ENCODE peak calls at places on chromosomes 1 and 21, in ten cellular contexts. One of them, this sample, is unnamed.
A peak's percentile ranks its signal among the peaks of the same experiment; 100 is the strongest.

GRCh38 chr1:231705860-231706553 is 79.4 kb downstream of the DISC1 start:
- DNase-seq in GM12865: no peak
- DNase-seq in lung: no peak
- DNase-seq in heart right ventricle: no peak
- DNase-seq in PC-3: no peak
- DNase-seq in cardiac muscle cell: no peak
- DNase-seq in CD8-positive, alpha-beta T cell: no peak
- DNase-seq in adrenal gland: no peak
- DNase-seq in GM12878: no peak
- DNase-seq in aorta: no peak
- DNase-seq in this sample: no peak

GRCh38 chr1:5913078-5913845 is 79.0 kb downstream of the NPHP4 start:
- DNase-seq in GM12865: no peak
- DNase-seq in lung: no peak
- DNase-seq in heart right ventricle: no peak
- DNase-seq in PC-3: no peak
- DNase-seq in cardiac muscle cell: no peak
- DNase-seq in CD8-positive, alpha-beta T cell: no peak
- DNase-seq in adrenal gland: no peak
- DNase-seq in GM12878: no peak
- DNase-seq in aorta: no peak
- DNase-seq in this sample: no peak

GRCh38 chr1:103218821-103219220 is 110.5 kb upstream of the COL11A1 start:
- DNase-seq in GM12865: no peak
- DNase-seq in lung: no peak
- DNase-seq in heart right ventricle: no peak
- DNase-seq in PC-3: no peak
- DNase-seq in cardiac muscle cell: no peak
- DNase-seq in CD8-positive, alpha-beta T cell: no peak
- DNase-seq in adrenal gland: no peak
- DNase-seq in GM12878: no peak
- DNase-seq in aorta: no peak
- DNase-seq in this sample: no peak

GRCh38 chr1:35499652-35500176 is 57.5 kb downstream of the KIAA0319L start:
- DNase-seq in GM12865: no peak
- DNase-seq in lung: no peak
- DNase-seq in heart right ventricle: no peak
- DNase-seq in PC-3: no peak
- DNase-seq in cardiac muscle cell: peak; percentile 8
- DNase-seq in CD8-positive, alpha-beta T cell: peak; percentile 10
- DNase-seq in adrenal gland: peak; percentile 14
- DNase-seq in GM12878: no peak
- DNase-seq in aorta: no peak
- DNase-seq in this sample: no peak

GRCh38 chr1:17335821-17336718 is 28.1 kb downstream of the PADI4 start:
- DNase-seq in GM12865: peak; percentile 63
- DNase-seq in lung: peak; percentile 64
- DNase-seq in heart right ventricle: peak; percentile 40
- DNase-seq in PC-3: peak; percentile 79
- DNase-seq in cardiac muscle cell: peak; percentile 84
- DNase-seq in CD8-positive, alpha-beta T cell: peak; percentile 17
- DNase-seq in adrenal gland: peak; percentile 44
- DNase-seq in GM12878: no peak
- DNase-seq in aorta: peak; percentile 65
- DNase-seq in this sample: peak; percentile 88

GRCh38 chr1:57674803-57675202 is 250.9 kb upstream of the DAB1 start:
- DNase-seq in GM12865: no peak
- DNase-seq in lung: no peak
- DNase-seq in heart right ventricle: no peak
- DNase-seq in PC-3: no peak
- DNase-seq in cardiac muscle cell: no peak
- DNase-seq in CD8-positive, alpha-beta T cell: no peak
- DNase-seq in adrenal gland: no peak
- DNase-seq in GM12878: no peak
- DNase-seq in aorta: no peak
- DNase-seq in this sample: no peak

GRCh38 chr1:1081311-1082238 is 7.5 kb upstream of the RNF223 start:
- DNase-seq in GM12865: no peak
- DNase-seq in lung: no peak
- DNase-seq in heart right ventricle: no peak
- DNase-seq in PC-3: no peak
- DNase-seq in cardiac muscle cell: no peak
- DNase-seq in CD8-positive, alpha-beta T cell: no peak
- DNase-seq in adrenal gland: no peak
- DNase-seq in GM12878: no peak
- DNase-seq in aorta: peak; percentile 45
- DNase-seq in this sample: no peak

GRCh38 chr1:232393010-232393833 is 236.7 kb downstream of the SIPA1L2 start:
- DNase-seq in GM12865: no peak
- DNase-seq in lung: no peak
- DNase-seq in heart right ventricle: no peak
- DNase-seq in PC-3: peak; percentile 26
- DNase-seq in cardiac muscle cell: no peak
- DNase-seq in CD8-positive, alpha-beta T cell: no peak
- DNase-seq in adrenal gland: no peak
- DNase-seq in GM12878: no peak
- DNase-seq in aorta: no peak
- DNase-seq in this sample: no peak

GRCh38 chr1:233675394-233675793 is 61.5 kb downstream of the KCNK1 start:
- DNase-seq in GM12865: peak; percentile 52
- DNase-seq in lung: no peak
- DNase-seq in heart right ventricle: no peak
- DNase-seq in PC-3: no peak
- DNase-seq in cardiac muscle cell: no peak
- DNase-seq in CD8-positive, alpha-beta T cell: no peak
- DNase-seq in adrenal gland: no peak
- DNase-seq in GM12878: no peak
- DNase-seq in aorta: no peak
- DNase-seq in this sample: no peak

GRCh38 chr1:117567976-117568375 is 37.9 kb upstream of the TENT5C start:
- DNase-seq in GM12865: no peak
- DNase-seq in lung: no peak
- DNase-seq in heart right ventricle: no peak
- DNase-seq in PC-3: no peak
- DNase-seq in cardiac muscle cell: no peak
- DNase-seq in CD8-positive, alpha-beta T cell: no peak
- DNase-seq in adrenal gland: no peak
- DNase-seq in GM12878: no peak
- DNase-seq in aorta: no peak
- DNase-seq in this sample: peak; percentile 7

GRCh38 chr1:156281281-156282142 is 1.1 kb downstream of the SMG5 start:
- DNase-seq in GM12865: peak; percentile 75
- DNase-seq in lung: no peak
- DNase-seq in heart right ventricle: peak; percentile 69
- DNase-seq in PC-3: peak; percentile 44
- DNase-seq in cardiac muscle cell: peak; percentile 86
- DNase-seq in CD8-positive, alpha-beta T cell: no peak
- DNase-seq in adrenal gland: peak; percentile 67
- DNase-seq in GM12878: no peak
- DNase-seq in aorta: peak; percentile 57
- DNase-seq in this sample: no peak

GRCh38 chr1:46747683-46748288 is 28.9 kb upstream of the EFCAB14 start:
- DNase-seq in GM12865: peak; percentile 21
- DNase-seq in lung: peak; percentile 71
- DNase-seq in heart right ventricle: peak; percentile 41
- DNase-seq in PC-3: peak; percentile 78
- DNase-seq in cardiac muscle cell: peak; percentile 67
- DNase-seq in CD8-positive, alpha-beta T cell: no peak
- DNase-seq in adrenal gland: peak; percentile 32
- DNase-seq in GM12878: no peak
- DNase-seq in aorta: no peak
- DNase-seq in this sample: peak; percentile 66

GRCh38 chr21:32612075-32612998 is at the start of gene CFAP298:
- DNase-seq in GM12865: peak; percentile 95
- DNase-seq in lung: peak; percentile 91
- DNase-seq in heart right ventricle: peak; percentile 91
- DNase-seq in PC-3: peak; percentile 89
- DNase-seq in cardiac muscle cell: peak; percentile 91
- DNase-seq in CD8-positive, alpha-beta T cell: peak; percentile 82
- DNase-seq in adrenal gland: peak; percentile 94
- DNase-seq in GM12878: peak; percentile 67
- DNase-seq in aorta: peak; percentile 93
- DNase-seq in this sample: peak; percentile 86

GRCh38 chr1:48471103-48471502 is 901 bp downstream of the SPATA6 start:
- DNase-seq in GM12865: no peak
- DNase-seq in lung: no peak
- DNase-seq in heart right ventricle: peak; percentile 5
- DNase-seq in PC-3: no peak
- DNase-seq in cardiac muscle cell: no peak
- DNase-seq in CD8-positive, alpha-beta T cell: no peak
- DNase-seq in adrenal gland: no peak
- DNase-seq in GM12878: no peak
- DNase-seq in aorta: no peak
- DNase-seq in this sample: no peak

GRCh38 chr1:205810448-205811157 is 2.4 kb downstream of the SLC41A1 start:
- DNase-seq in GM12865: no peak
- DNase-seq in lung: no peak
- DNase-seq in heart right ventricle: no peak
- DNase-seq in PC-3: peak; percentile 16
- DNase-seq in cardiac muscle cell: peak; percentile 26
- DNase-seq in CD8-positive, alpha-beta T cell: no peak
- DNase-seq in adrenal gland: no peak
- DNase-seq in GM12878: no peak
- DNase-seq in aorta: no peak
- DNase-seq in this sample: no peak

GRCh38 chr1:205812271-205812877 is 624 bp downstream of the SLC41A1 start:
- DNase-seq in GM12865: no peak
- DNase-seq in lung: no peak
- DNase-seq in heart right ventricle: peak; percentile 36
- DNase-seq in PC-3: peak; percentile 17
- DNase-seq in cardiac muscle cell: peak; percentile 66
- DNase-seq in CD8-positive, alpha-beta T cell: no peak
- DNase-seq in adrenal gland: no peak
- DNase-seq in GM12878: no peak
- DNase-seq in aorta: no peak
- DNase-seq in this sample: no peak

GRCh38 chr1:205809469-205809868 is 3.5 kb downstream of the SLC41A1 start:
- DNase-seq in GM12865: no peak
- DNase-seq in lung: no peak
- DNase-seq in heart right ventricle: no peak
- DNase-seq in PC-3: no peak
- DNase-seq in cardiac muscle cell: no peak
- DNase-seq in CD8-positive, alpha-beta T cell: no peak
- DNase-seq in adrenal gland: no peak
- DNase-seq in GM12878: no peak
- DNase-seq in aorta: no peak
- DNase-seq in this sample: no peak

GRCh38 chr1:205811660-205812059 is 1.3 kb downstream of the SLC41A1 start:
- DNase-seq in GM12865: no peak
- DNase-seq in lung: no peak
- DNase-seq in heart right ventricle: peak; percentile 73
- DNase-seq in PC-3: no peak
- DNase-seq in cardiac muscle cell: peak; percentile 57
- DNase-seq in CD8-positive, alpha-beta T cell: no peak
- DNase-seq in adrenal gland: peak; percentile 76
- DNase-seq in GM12878: no peak
- DNase-seq in aorta: no peak
- DNase-seq in this sample: no peak

GRCh38 chr1:205809942-205810345 is 3.1 kb downstream of the SLC41A1 start:
- DNase-seq in GM12865: no peak
- DNase-seq in lung: no peak
- DNase-seq in heart right ventricle: no peak
- DNase-seq in PC-3: no peak
- DNase-seq in cardiac muscle cell: no peak
- DNase-seq in CD8-positive, alpha-beta T cell: no peak
- DNase-seq in adrenal gland: no peak
- DNase-seq in GM12878: no peak
- DNase-seq in aorta: peak; percentile 56
- DNase-seq in this sample: no peak
- H3K4me3 ChIP-seq in GM12865: no peak overlapping the region
- H3K4me3 ChIP-seq in lung: no peak overlapping the region
- H3K4me3 ChIP-seq in heart right ventricle: peak overlapping the region; percentile 65
- H3K4me3 ChIP-seq in PC-3: no peak overlapping the region
- H3K4me3 ChIP-seq in cardiac muscle cell: peak overlapping the region; percentile 7
- H3K4me3 ChIP-seq in CD8-positive, alpha-beta T cell: peak overlapping the region; percentile 8
- H3K4me3 ChIP-seq in adrenal gland: no peak overlapping the region
- H3K4me3 ChIP-seq in GM12878: no peak overlapping the region
- H3K4me3 ChIP-seq in aorta: peak overlapping the region; percentile 28
- H3K4me3 ChIP-seq in this sample: no peak overlapping the region

DNA sequence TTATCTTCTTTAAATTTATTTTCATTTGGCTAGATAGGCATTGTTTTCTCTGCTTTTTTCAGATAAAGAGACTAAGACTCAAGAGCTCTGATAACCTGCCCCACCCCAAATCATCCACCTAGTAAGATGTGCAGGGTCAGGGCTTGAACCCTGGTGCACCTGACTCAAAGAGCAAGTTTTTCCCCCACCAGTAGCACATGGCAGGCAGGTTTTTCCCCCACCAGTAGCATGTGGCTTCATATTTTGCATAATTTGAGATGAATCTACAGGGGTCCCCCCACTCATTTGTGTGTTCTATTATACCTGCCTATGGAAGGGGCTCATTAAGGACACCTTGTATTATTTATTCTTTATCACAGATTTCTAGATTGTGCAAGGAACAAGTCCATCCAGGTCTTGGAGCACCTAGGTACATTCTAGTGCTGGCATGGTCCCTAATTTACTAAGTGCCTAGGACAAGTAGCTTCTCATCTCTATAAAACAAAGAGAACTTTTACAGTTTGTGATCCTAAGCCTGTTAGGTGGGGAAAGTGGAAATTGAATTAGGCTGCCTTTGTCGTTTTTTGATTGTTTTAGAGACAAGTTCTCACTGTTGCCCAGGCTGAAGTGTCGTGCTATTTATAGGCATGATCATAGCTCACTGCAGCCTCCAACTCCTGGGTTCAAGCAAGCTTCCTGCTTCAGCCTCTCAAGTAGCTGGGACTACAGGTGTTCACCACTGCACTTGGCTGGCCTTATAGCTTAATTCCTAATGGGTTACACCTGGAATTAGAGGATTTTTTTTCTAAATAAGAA is 13.2 kb upstream of the CTSE start:
- DNase-seq in GM12865: peak; percentile 73
- DNase-seq in lung: no peak
- DNase-seq in heart right ventricle: no peak
- DNase-seq in PC-3: no peak
- DNase-seq in cardiac muscle cell: no peak
- DNase-seq in CD8-positive, alpha-beta T cell: no peak
- DNase-seq in adrenal gland: no peak
- DNase-seq in GM12878: no peak
- DNase-seq in aorta: no peak
- DNase-seq in this sample: no peak
- H3K4me3 ChIP-seq in GM12865: peak overlapping the region; percentile 63
- H3K4me3 ChIP-seq in lung: no peak overlapping the region
- H3K4me3 ChIP-seq in heart right ventricle: no peak overlapping the region
- H3K4me3 ChIP-seq in PC-3: no peak overlapping the region
- H3K4me3 ChIP-seq in cardiac muscle cell: no peak overlapping the region
- H3K4me3 ChIP-seq in CD8-positive, alpha-beta T cell: no peak overlapping the region
- H3K4me3 ChIP-seq in adrenal gland: no peak overlapping the region
- H3K4me3 ChIP-seq in GM12878: peak overlapping the region; percentile 12
- H3K4me3 ChIP-seq in aorta: no peak overlapping the region
- H3K4me3 ChIP-seq in this sample: no peak overlapping the region

GRCh38 chr1:226679303-226679702 is 59.8 kb downstream of the ITPKB start:
- DNase-seq in GM12865: no peak
- DNase-seq in lung: no peak
- DNase-seq in heart right ventricle: no peak
- DNase-seq in PC-3: no peak
- DNase-seq in cardiac muscle cell: no peak
- DNase-seq in CD8-positive, alpha-beta T cell: no peak
- DNase-seq in adrenal gland: no peak
- DNase-seq in GM12878: no peak
- DNase-seq in aorta: no peak
- DNase-seq in this sample: no peak
- H3K4me3 ChIP-seq in GM12865: no peak overlapping the region
- H3K4me3 ChIP-seq in lung: no peak overlapping the region
- H3K4me3 ChIP-seq in heart right ventricle: no peak overlapping the region
- H3K4me3 ChIP-seq in PC-3: no peak overlapping the region
- H3K4me3 ChIP-seq in cardiac muscle cell: no peak overlapping the region
- H3K4me3 ChIP-seq in CD8-positive, alpha-beta T cell: no peak overlapping the region
- H3K4me3 ChIP-seq in adrenal gland: no peak overlapping the region
- H3K4me3 ChIP-seq in GM12878: no peak overlapping the region
- H3K4me3 ChIP-seq in aorta: no peak overlapping the region
- H3K4me3 ChIP-seq in this sample: no peak overlapping the region

GRCh38 chr1:27622828-27623227 is 12.2 kb downstream of the FGR start:
- DNase-seq in GM12865: no peak
- DNase-seq in lung: no peak
- DNase-seq in heart right ventricle: no peak
- DNase-seq in PC-3: no peak
- DNase-seq in cardiac muscle cell: no peak
- DNase-seq in CD8-positive, alpha-beta T cell: no peak
- DNase-seq in adrenal gland: peak; percentile 12
- DNase-seq in GM12878: no peak
- DNase-seq in aorta: no peak
- DNase-seq in this sample: no peak
- H3K4me3 ChIP-seq in GM12865: no peak overlapping the region
- H3K4me3 ChIP-seq in lung: no peak overlapping the region
- H3K4me3 ChIP-seq in heart right ventricle: no peak overlapping the region
- H3K4me3 ChIP-seq in PC-3: no peak overlapping the region
- H3K4me3 ChIP-seq in cardiac muscle cell: no peak overlapping the region
- H3K4me3 ChIP-seq in CD8-positive, alpha-beta T cell: no peak overlapping the region
- H3K4me3 ChIP-seq in adrenal gland: no peak overlapping the region
- H3K4me3 ChIP-seq in GM12878: peak overlapping the region; percentile 93
- H3K4me3 ChIP-seq in aorta: no peak overlapping the region
- H3K4me3 ChIP-seq in this sample: no peak overlapping the region

This sample was measured in lower leg skin.